ENCODE peak calls at places on chromosomes 6 and 20, in ten cellular contexts. Z is left ventricle myocardium inferior; B is astrocyte of the spinal cord; E is NCI-H1048; P is AG09319; T is stimulated activated CD4-positive, alpha-beta T cell treated with anti-CD3 and anti-CD28 coated beads, Interleukin-15, amount 100 ng/mL, for 48 hours; R is CD8-positive, alpha-beta memory T cell; I is colonic mucosa; L is WTC11; V is ovary. S is an unnamed sample.

GRCh38 chr20:51446656-51447055 is 95.9 kb downstream of the NFATC2 start:
- DNase-seq in E (no peak), L (no peak), B (peak; percentile 85), T (no peak), I (peak; percentile 39), Z (no peak), R (no peak), P (peak; percentile 16), V (no peak), S (no peak)

GRCh38 chr20:1979116-1979778 is 14.6 kb downstream of the PDYN start:
- DNase-seq in P (no peak), Z (no peak), L (no peak), T (no peak), B (no peak), I (no peak), R (no peak), V (no peak), E (no peak), S (no peak)

GRCh38 chr6:30075094-30075986 is at the start of gene RNF39:
- DNase-seq in P (no peak), E (no peak), T (no peak), Z (no peak), R (no peak), V (peak; percentile 52), I (peak; percentile 65), B (no peak), L (peak; percentile 83), S (peak; percentile 31)

GRCh38 chr6:11585426-11586016 is 48.0 kb downstream of the TMEM170B start:
- DNase-seq in T (no peak), P (no peak), Z (no peak), B (peak; percentile 76), L (no peak), E (no peak), V (no peak), I (no peak), R (no peak), S (no peak)

GRCh38 chr6:29847871-29848630 is 20.4 kb downstream of the HLA-G start:
- DNase-seq in L (peak; percentile 91), R (peak; percentile 71), E (peak; percentile 43), B (peak; percentile 55), V (peak; percentile 80), P (peak; percentile 12), Z (peak; percentile 79), I (peak; percentile 82), T (peak; percentile 66), S (peak; percentile 72)

GRCh38 chr6:56517155-56517745 is 125.4 kb downstream of the DST start:
- DNase-seq in V (no peak), P (no peak), T (no peak), I (no peak), Z (no peak), E (no peak), B (no peak), R (no peak), L (no peak), S (peak; percentile 28)

GRCh38 chr6:31888281-31889258 is 8.9 kb downstream of the EHMT2 start:
- DNase-seq in P (no peak), B (no peak), R (peak; percentile 17), T (no peak), V (peak; percentile 58), Z (peak; percentile 33), E (no peak), L (peak; percentile 79), I (peak; percentile 61), S (no peak)

GRCh38 chr6:125102901-125103300 is 50.7 kb upstream of the TPD52L1 start:
- DNase-seq in I (no peak), R (no peak), V (no peak), Z (no peak), P (peak; percentile 46), T (no peak), B (peak; percentile 87), E (no peak), L (no peak), S (no peak)

GRCh38 chr6:72619883-72620696 is 1.8 kb upstream of the KCNQ5 start:
- DNase-seq in P (no peak), E (no peak), L (peak; percentile 36), T (peak; percentile 77), Z (peak; percentile 18), V (no peak), I (peak; percentile 19), B (peak; percentile 44), R (peak; percentile 58), S (peak; percentile 15)

GRCh38 chr20:7696311-7696710 is 243.9 kb downstream of the HAO1 start:
- DNase-seq in L (no peak), I (no peak), Z (no peak), B (no peak), T (no peak), P (no peak), E (no peak), R (no peak), V (no peak), S (no peak)

S was measured in mucosa of gallbladder.